ENCODE peak calls at places on chromosomes 7 and 10, in nine cellular contexts. P is GM20000, T is choroid plexus epithelial cell, Y is fibroblast of mammary gland, H is AG10803, K is hepatocyte, U is right atrium auricular region, X is bronchial epithelial cell, M is WTC11. S is an unnamed sample.

GRCh38 chr7:90629306-90629918 is 33.3 kb downstream of the CDK14 start:
- DNase-seq in Y (peak), K (peak), H (peak), X (peak), U (no peak), T (peak), M (no peak), P (peak), S (peak)

GRCh38 chr7:2242541-2243482 is 786 bp downstream of the NUDT1 start:
- DNase-seq in T (peak), P (no peak), X (peak), M (no peak), K (no peak), H (no peak), Y (no peak), U (no peak), S (peak)

GRCh38 chr10:930415-931325 is 835 bp downstream of the LARP4B start:
- DNase-seq in T (peak), H (peak), U (peak), M (peak), K (peak), Y (peak), P (peak), X (peak), S (peak)

GRCh38 chr7:44087914-44088838 is 5.8 kb upstream of the POLM start:
- DNase-seq in K (no peak), T (peak), Y (peak), U (peak), P (no peak), M (no peak), X (no peak), H (peak), S (peak)

GRCh38 chr10:119942973-119943372 is 50.4 kb downstream of the SEC23IP start:
- DNase-seq in T (peak), U (no peak), H (no peak), P (no peak), X (no peak), Y (peak), M (no peak), K (no peak), S (no peak)

GRCh38 chr7:150356265-150356897 is 12.2 kb upstream of the REPIN1 start:
- DNase-seq in P (no peak), Y (peak), X (no peak), U (no peak), H (peak), T (peak), M (no peak), K (no peak), S (no peak)

GRCh38 chr7:29189743-29190201 is 4.8 kb upstream of the CHN2 start:
- DNase-seq in P (peak), Y (peak), U (peak), H (peak), K (peak), T (peak), M (peak), X (peak), S (no peak)

GRCh38 chr10:110356628-110357245 is 52.0 kb upstream of the SMNDC1 start:
- DNase-seq in Y (peak), T (peak), M (no peak), K (no peak), U (no peak), X (peak), H (no peak), P (peak), S (no peak)

GRCh38 chr10:131677671-131678070 is 223.1 kb upstream of the PPP2R2D start:
- DNase-seq in K (peak), P (no peak), X (no peak), T (no peak), H (no peak), U (no peak), M (no peak), Y (no peak), S (no peak)

GRCh38 chr10:35236739-35237138 is 99.6 kb upstream of the CCNY start:
- DNase-seq in U (no peak), X (no peak), M (peak), H (peak), Y (no peak), P (no peak), K (peak), T (peak), S (no peak)

GRCh38 chr7:47664650-47665049 is 82.7 kb upstream of the TNS3 start:
- DNase-seq in K (peak), T (no peak), Y (no peak), X (no peak), H (no peak), P (no peak), U (no peak), M (no peak), S (no peak)

GRCh38 chr10:92993671-92994304 is 66.8 kb upstream of the CYP26C1 start:
- DNase-seq in Y (no peak), X (no peak), M (no peak), T (no peak), P (no peak), K (no peak), U (no peak), H (no peak), S (no peak)

GRCh38 chr7:226281-226882 is 34.0 kb downstream of the FAM20C start:
- DNase-seq in U (no peak), P (no peak), H (peak), X (peak), Y (peak), T (peak), K (peak), M (no peak), S (no peak)

GRCh38 chr10:85105614-85106013 is 777.2 kb downstream of the CCSER2 start:
- DNase-seq in H (no peak), X (no peak), P (no peak), M (peak), T (no peak), K (peak), Y (no peak), U (no peak), S (no peak)

GRCh38 chr10:124482401-124482800 is 20.8 kb downstream of the LHPP start:
- DNase-seq in P (no peak), X (no peak), K (no peak), Y (no peak), T (no peak), U (no peak), M (no peak), H (no peak), S (no peak)

GRCh38 chr10:11610855-11611247 is 599 bp downstream of the USP6NL start:
- DNase-seq in K (peak), M (peak), P (peak), Y (peak), T (peak), H (peak), U (peak), X (peak), S (peak)

GRCh38 chr7:105906690-105907089 is 30.3 kb upstream of the ATXN7L1 start:
- DNase-seq in X (no peak), Y (peak), P (no peak), T (no peak), K (no peak), M (no peak), U (no peak), H (peak), S (peak)

GRCh38 chr10:44352316-44353127 is 32.4 kb downstream of the CXCL12 start:
- DNase-seq in P (no peak), U (no peak), M (no peak), X (no peak), K (peak), H (peak), Y (peak), T (peak), S (peak)

GRCh38 chr7:70554646-70555045 is 577.3 kb upstream of the GALNT17 start:
- DNase-seq in Y (no peak), K (no peak), H (no peak), X (no peak), T (no peak), P (no peak), M (no peak), U (no peak), S (no peak)

GRCh38 chr7:138386821-138387220 is 73.2 kb upstream of the TRIM24 start:
- DNase-seq in U (no peak), H (no peak), P (no peak), K (no peak), M (no peak), Y (no peak), X (no peak), T (no peak), S (no peak)

GRCh38 chr7:64951250-64951848 is 39.5 kb downstream of the ZNF117 start:
- DNase-seq in X (peak), P (peak), T (peak), H (peak), Y (peak), M (no peak), U (no peak), K (peak), S (peak)

GRCh38 chr7:83921798-83922607 is 272.6 kb downstream of the SEMA3A start:
- DNase-seq in H (peak), M (no peak), U (no peak), Y (peak), P (no peak), T (peak), X (peak), K (peak), S (peak)

GRCh38 chr10:86160890-86161585 is 205.6 kb downstream of the GRID1 start:
- DNase-seq in Y (no peak), P (no peak), M (no peak), H (no peak), X (peak), U (no peak), T (no peak), K (no peak), S (no peak)

GRCh38 chr7:45973725-45974532 is 52.9 kb upstream of the IGFBP3 start:
- DNase-seq in X (no peak), P (no peak), M (no peak), U (no peak), K (no peak), T (peak), H (no peak), Y (no peak), S (no peak)

GRCh38 chr10:124601431-124602120 is 140.0 kb downstream of the LHPP start:
- DNase-seq in K (no peak), M (no peak), X (no peak), P (no peak), H (no peak), U (no peak), Y (no peak), T (no peak), S (no peak)

GRCh38 chr10:46321770-46322169 is 35.0 kb downstream of the ANTXRL start:
- DNase-seq in P (no peak), K (no peak), Y (no peak), T (no peak), U (no peak), H (no peak), M (no peak), X (no peak), S (no peak)

GRCh38 chr7:34220501-34220900 is 315.2 kb downstream of the BMPER start:
- DNase-seq in U (no peak), M (no peak), X (no peak), P (no peak), H (no peak), Y (no peak), T (peak), K (no peak), S (no peak)

GRCh38 chr10:123136806-123137642 is 1.3 kb downstream of the HMX3 start:
- DNase-seq in H (peak), Y (no peak), P (peak), U (peak), K (no peak), X (no peak), T (no peak), M (peak), S (no peak)

GRCh38 chr10:588246-589165 is 101.0 kb downstream of the DIP2C start:
- DNase-seq in M (no peak), T (peak), Y (peak), K (no peak), P (no peak), H (peak), X (no peak), U (no peak), S (no peak)

GRCh38 chr10:69774596-69774995 is 27.1 kb upstream of the COL13A1 start:
- DNase-seq in T (no peak), K (no peak), X (no peak), U (no peak), H (no peak), Y (no peak), P (no peak), M (no peak), S (no peak)
- TF ChIP-seq CTCF in T (no peak), K (no peak), X (peak), U (no peak), H (no peak), Y (no peak), P (no peak), M (no peak), S (no peak)

GRCh38 chr10:77504870-77505257 is 132.7 kb downstream of the KCNMA1 start:
- DNase-seq in T (peak), K (peak), U (no peak), X (peak), Y (peak), H (no peak), P (no peak), M (no peak), S (peak)
- TF ChIP-seq CTCF in T (peak), K (peak), U (no peak), X (peak), Y (no peak), H (peak), P (no peak), M (no peak), S (peak)

GRCh38 chr10:29068302-29068701 is 220.6 kb upstream of the LYZL1 start:
- DNase-seq in P (no peak), X (no peak), Y (no peak), H (no peak), T (no peak), K (no peak), M (no peak), U (no peak), S (no peak)
- TF ChIP-seq CTCF in P (no peak), X (no peak), Y (no peak), H (no peak), T (no peak), K (no peak), M (no peak), U (no peak), S (no peak)

DNA sequence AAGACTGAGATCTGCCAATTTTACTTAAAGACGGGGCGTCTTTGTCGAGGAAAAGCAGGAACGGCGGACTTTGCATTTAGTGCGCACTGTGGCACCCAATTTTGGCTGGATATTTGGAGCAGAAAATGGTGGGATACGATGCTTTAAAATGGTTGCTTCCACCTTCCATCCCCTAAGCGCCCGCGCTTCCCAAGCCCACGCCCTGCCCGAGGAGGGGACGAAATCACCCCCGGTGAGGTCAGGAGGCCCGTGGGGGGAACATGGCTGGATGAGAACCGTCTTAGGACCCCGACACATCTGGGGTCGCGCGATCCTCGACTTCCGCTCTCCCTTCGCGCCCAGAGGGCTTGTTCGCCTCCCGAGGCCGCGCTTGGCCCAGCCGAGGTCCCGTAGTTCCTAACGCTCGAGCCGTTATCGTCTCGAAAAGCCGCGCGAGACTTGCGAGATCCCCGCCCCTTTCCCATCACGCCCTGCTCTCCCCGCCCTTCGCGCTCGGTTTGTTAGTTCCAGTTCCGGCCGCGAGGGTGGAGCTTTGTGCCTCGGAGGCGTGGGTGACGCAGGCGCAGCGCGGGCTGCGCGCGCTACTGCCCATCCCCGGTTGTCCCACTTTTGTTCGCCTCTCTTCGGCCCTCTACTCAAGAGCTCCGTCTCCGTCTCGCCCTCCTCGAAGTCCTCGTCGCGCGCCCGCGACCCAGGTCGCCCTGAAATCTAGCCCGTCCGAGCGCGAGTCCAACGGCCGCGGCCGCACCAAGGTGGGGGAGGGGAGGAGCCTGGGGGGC is at the start of gene SRRT:
- DNase-seq in U (peak), X (peak), T (peak), Y (peak), P (peak), H (peak), M (peak), K (peak), S (peak)
- TF ChIP-seq CTCF in U (peak), X (peak), T (peak), Y (peak), P (no peak), H (peak), M (no peak), K (no peak), S (peak)

DNA sequence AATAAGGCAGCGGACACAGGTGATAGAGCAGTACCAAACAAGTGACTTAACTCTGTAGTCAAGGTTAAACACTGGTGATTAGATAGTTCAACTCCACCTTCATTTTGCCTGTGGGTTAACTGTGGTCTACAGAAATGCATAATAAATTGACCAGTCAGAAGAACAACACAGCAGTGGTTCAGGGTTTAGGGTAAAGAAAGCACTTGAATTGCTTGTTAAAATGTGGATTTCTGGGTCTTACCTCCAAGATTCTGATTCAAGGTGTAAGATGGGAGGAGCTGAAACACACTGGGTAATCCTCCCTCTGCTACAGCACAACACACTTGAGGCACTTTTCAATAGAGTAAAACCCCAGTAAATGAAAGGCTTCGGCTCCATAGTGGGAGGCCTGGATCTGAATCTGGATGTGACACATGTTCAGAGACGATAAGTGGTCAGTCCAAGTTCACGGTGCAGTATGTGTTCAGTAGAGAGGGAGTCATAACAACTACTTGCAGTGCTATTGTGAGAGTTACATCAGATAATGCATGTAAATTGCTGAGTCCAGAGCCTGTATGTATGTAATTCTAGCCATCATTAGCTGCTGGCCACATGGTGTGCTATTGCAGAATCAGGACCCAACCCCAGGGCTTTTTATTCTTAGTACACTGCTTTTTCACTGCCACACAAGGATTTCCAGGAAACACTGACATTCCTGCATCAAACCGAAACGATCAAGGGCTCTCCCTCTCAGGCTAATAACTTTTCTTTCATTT is 141.7 kb downstream of the SORCS1 start:
- DNase-seq in U (no peak), X (no peak), P (no peak), T (no peak), H (no peak), K (no peak), M (no peak), Y (no peak), S (no peak)
- TF ChIP-seq CTCF in U (no peak), X (no peak), P (no peak), T (no peak), H (no peak), K (no peak), M (no peak), Y (no peak), S (no peak)

GRCh38 chr7:37920619-37921339 is at the start of gene EPDR1:
- DNase-seq in U (no peak), H (peak), T (no peak), P (peak), M (peak), K (peak), Y (no peak), X (no peak), S (no peak)
- TF ChIP-seq CTCF in U (peak), H (no peak), T (peak), P (peak), M (no peak), K (peak), Y (no peak), X (peak), S (no peak)

GRCh38 chr7:116591202-116592040 is 66.6 kb downstream of the CAV1 start:
- DNase-seq in T (peak), M (no peak), Y (peak), H (no peak), U (no peak), K (peak), P (no peak), X (peak), S (no peak)

GRCh38 chr7:116592445-116592844 is 67.6 kb downstream of the CAV1 start:
- DNase-seq in X (no peak), U (no peak), K (no peak), P (no peak), H (no peak), T (no peak), Y (no peak), M (no peak), S (no peak)

GRCh38 chr7:116595063-116595462 is 70.2 kb downstream of the CAV1 start:
- DNase-seq in K (no peak), M (no peak), Y (no peak), X (peak), U (no peak), T (no peak), H (no peak), P (no peak), S (no peak)

GRCh38 chr7:116593359-116594075 is 68.7 kb downstream of the CAV1 start:
- DNase-seq in H (no peak), Y (no peak), P (no peak), T (no peak), U (no peak), K (no peak), X (no peak), M (no peak), S (no peak)

GRCh38 chr7:116592041-116592355 is 67.2 kb downstream of the CAV1 start:
- DNase-seq in K (no peak), P (no peak), U (no peak), M (no peak), T (no peak), H (no peak), Y (no peak), X (no peak), S (no peak)
- TF ChIP-seq CTCF in K (no peak), P (no peak), U (peak), M (no peak), T (no peak), H (no peak), Y (no peak), X (no peak), S (no peak)

S was measured in HFFc6.